ENCODE peak calls at places on chromosomes 4 and X, in four cellular contexts. One of them, this sample, is unnamed.
A peak's percentile ranks its signal among the peaks of the same experiment; 100 is the strongest.

GRCh38 chr4:1583051-1583785 is 100.9 kb downstream of the FAM53A start:
- DNase-seq in brain microvascular endothelial cell: no peak
- DNase-seq in suprapubic skin: peak; percentile 56
- DNase-seq in foreskin fibroblast: no peak
- DNase-seq in this sample: no peak

GRCh38 chr4:128735714-128736113 is 73.8 kb upstream of the JADE1 start:
- DNase-seq in foreskin fibroblast: no peak
- DNase-seq in suprapubic skin: no peak
- DNase-seq in brain microvascular endothelial cell: no peak
- DNase-seq in this sample: no peak

GRCh38 chrX:153400146-153401132 is 711 bp downstream of the PNMA6E start:
- DNase-seq in suprapubic skin: no peak
- DNase-seq in foreskin fibroblast: no peak
- DNase-seq in brain microvascular endothelial cell: no peak
- DNase-seq in this sample: no peak

GRCh38 chrX:119758682-119759332 is 419 bp downstream of the SOWAHD start:
- DNase-seq in foreskin fibroblast: peak; percentile 47
- DNase-seq in brain microvascular endothelial cell: no peak
- DNase-seq in suprapubic skin: no peak
- DNase-seq in this sample: no peak

GRCh38 chrX:55484948-55485347 is 4.7 kb downstream of the USP51 start:
- DNase-seq in foreskin fibroblast: no peak
- DNase-seq in brain microvascular endothelial cell: no peak
- DNase-seq in suprapubic skin: no peak
- DNase-seq in this sample: no peak

GRCh38 chr4:180617203-180617602 is 1626.0 kb upstream of the TENM3 start:
- DNase-seq in foreskin fibroblast: no peak
- DNase-seq in suprapubic skin: no peak
- DNase-seq in brain microvascular endothelial cell: no peak
- DNase-seq in this sample: no peak

GRCh38 chr4:158810487-158811215 is 41.8 kb downstream of the FNIP2 start:
- DNase-seq in brain microvascular endothelial cell: peak; percentile 98
- DNase-seq in foreskin fibroblast: peak; percentile 96
- DNase-seq in suprapubic skin: peak; percentile 83
- DNase-seq in this sample: peak; percentile 96

GRCh38 chr4:141102367-141102766 is 30.9 kb downstream of the RNF150 start:
- DNase-seq in suprapubic skin: no peak
- DNase-seq in brain microvascular endothelial cell: peak; percentile 49
- DNase-seq in foreskin fibroblast: peak; percentile 71
- DNase-seq in this sample: peak; percentile 63

GRCh38 chr4:24477919-24478318 is 106.4 kb downstream of the DHX15 start:
- DNase-seq in brain microvascular endothelial cell: peak; percentile 76
- DNase-seq in foreskin fibroblast: peak; percentile 89
- DNase-seq in suprapubic skin: no peak
- DNase-seq in this sample: peak; percentile 66

GRCh38 chrX:136273986-136274385 is 22.8 kb upstream of the MAP7D3 start:
- DNase-seq in suprapubic skin: no peak
- DNase-seq in brain microvascular endothelial cell: no peak
- DNase-seq in foreskin fibroblast: no peak
- DNase-seq in this sample: no peak

GRCh38 chr4:19807505-19807904 is 444.2 kb upstream of the SLIT2 start:
- DNase-seq in foreskin fibroblast: peak; percentile 33
- DNase-seq in suprapubic skin: no peak
- DNase-seq in brain microvascular endothelial cell: peak; percentile 78
- DNase-seq in this sample: no peak

GRCh38 chr4:76601791-76602190 is 166.8 kb downstream of the SHROOM3 start:
- DNase-seq in brain microvascular endothelial cell: no peak
- DNase-seq in foreskin fibroblast: peak; percentile 70
- DNase-seq in suprapubic skin: no peak
- DNase-seq in this sample: no peak

GRCh38 chr4:14856076-14856926 is 146.0 kb upstream of the CPEB2 start:
- DNase-seq in suprapubic skin: peak; percentile 80
- DNase-seq in brain microvascular endothelial cell: peak; percentile 99
- DNase-seq in foreskin fibroblast: peak; percentile 98
- DNase-seq in this sample: peak; percentile 99

GRCh38 chr4:75598390-75598789 is 31.9 kb downstream of the CDKL2 start:
- DNase-seq in suprapubic skin: no peak
- DNase-seq in brain microvascular endothelial cell: no peak
- DNase-seq in foreskin fibroblast: peak; percentile 14
- DNase-seq in this sample: peak; percentile 10

GRCh38 chr4:89514811-89515210 is 207.2 kb upstream of the GPRIN3 start:
- DNase-seq in suprapubic skin: no peak
- DNase-seq in brain microvascular endothelial cell: no peak
- DNase-seq in foreskin fibroblast: peak; percentile 58
- DNase-seq in this sample: no peak

GRCh38 chr4:67103001-67103737 is 442.1 kb downstream of the CENPC start:
- DNase-seq in foreskin fibroblast: no peak
- DNase-seq in brain microvascular endothelial cell: no peak
- DNase-seq in suprapubic skin: no peak
- DNase-seq in this sample: no peak

GRCh38 chr4:128776794-128777216 is 32.7 kb upstream of the JADE1 start:
- DNase-seq in suprapubic skin: no peak
- DNase-seq in brain microvascular endothelial cell: peak; percentile 96
- DNase-seq in foreskin fibroblast: peak; percentile 96
- DNase-seq in this sample: peak; percentile 98

GRCh38 chr4:61254406-61254805 is 54.3 kb downstream of the ADGRL3 start:
- DNase-seq in brain microvascular endothelial cell: no peak
- DNase-seq in foreskin fibroblast: no peak
- DNase-seq in suprapubic skin: no peak
- DNase-seq in this sample: no peak

GRCh38 chr4:41748074-41748787 is at the start of gene PHOX2B:
- DNase-seq in brain microvascular endothelial cell: no peak
- DNase-seq in foreskin fibroblast: no peak
- DNase-seq in suprapubic skin: no peak
- DNase-seq in this sample: no peak

GRCh38 chrX:120664081-120664480 is 34.2 kb upstream of the C1GALT1C1 start:
- DNase-seq in foreskin fibroblast: peak; percentile 27
- DNase-seq in suprapubic skin: no peak
- DNase-seq in brain microvascular endothelial cell: no peak
- DNase-seq in this sample: no peak

GRCh38 chr4:178340468-178340867 is 898.2 kb upstream of the AGA start:
- DNase-seq in foreskin fibroblast: no peak
- DNase-seq in suprapubic skin: no peak
- DNase-seq in brain microvascular endothelial cell: no peak
- DNase-seq in this sample: no peak

GRCh38 chr4:134952775-134953174 is 751.2 kb upstream of the PABPC4L start:
- DNase-seq in foreskin fibroblast: no peak
- DNase-seq in brain microvascular endothelial cell: no peak
- DNase-seq in suprapubic skin: peak; percentile 28
- DNase-seq in this sample: no peak

GRCh38 chrX:135295238-135295943 is 13.9 kb upstream of the ETDC start:
- DNase-seq in brain microvascular endothelial cell: peak; percentile 31
- DNase-seq in foreskin fibroblast: peak; percentile 55
- DNase-seq in suprapubic skin: no peak
- DNase-seq in this sample: peak; percentile 11

GRCh38 chr4:159142254-159142653 is 39.4 kb downstream of the RAPGEF2 start:
- DNase-seq in foreskin fibroblast: peak; percentile 47
- DNase-seq in brain microvascular endothelial cell: peak; percentile 37
- DNase-seq in suprapubic skin: no peak
- DNase-seq in this sample: peak; percentile 16

GRCh38 chrX:15465896-15466651 is 27.1 kb downstream of the PIR start:
- DNase-seq in foreskin fibroblast: peak; percentile 32
- DNase-seq in suprapubic skin: no peak
- DNase-seq in brain microvascular endothelial cell: no peak
- DNase-seq in this sample: no peak

GRCh38 chr4:76406070-76406469 is 14.9 kb downstream of the CCDC158 start:
- DNase-seq in suprapubic skin: no peak
- DNase-seq in brain microvascular endothelial cell: no peak
- DNase-seq in foreskin fibroblast: no peak
- DNase-seq in this sample: no peak

GRCh38 chr4:26937136-26937535 is 76.5 kb downstream of the STIM2 start:
- DNase-seq in suprapubic skin: no peak
- DNase-seq in brain microvascular endothelial cell: no peak
- DNase-seq in foreskin fibroblast: no peak
- DNase-seq in this sample: no peak

GRCh38 chr4:159235779-159236368 is 133.0 kb downstream of the RAPGEF2 start:
- DNase-seq in brain microvascular endothelial cell: peak; percentile 27
- DNase-seq in foreskin fibroblast: no peak
- DNase-seq in suprapubic skin: no peak
- DNase-seq in this sample: no peak

GRCh38 chr4:65046496-65047101 is 623.7 kb downstream of the EPHA5 start:
- DNase-seq in foreskin fibroblast: no peak
- DNase-seq in suprapubic skin: no peak
- DNase-seq in brain microvascular endothelial cell: no peak
- DNase-seq in this sample: no peak

GRCh38 chr4:119028296-119028695 is 107.3 kb upstream of the MYOZ2 start:
- DNase-seq in foreskin fibroblast: no peak
- DNase-seq in suprapubic skin: no peak
- DNase-seq in brain microvascular endothelial cell: no peak
- DNase-seq in this sample: no peak

GRCh38 chrX:2176733-2177132 is 324.0 kb downstream of the DHRSX start:
- DNase-seq in brain microvascular endothelial cell: no peak
- DNase-seq in foreskin fibroblast: no peak
- DNase-seq in suprapubic skin: no peak
- DNase-seq in this sample: no peak

GRCh38 chrX:153634236-153634635 is 12.8 kb upstream of the DUSP9 start:
- DNase-seq in brain microvascular endothelial cell: no peak
- DNase-seq in suprapubic skin: no peak
- DNase-seq in foreskin fibroblast: no peak
- DNase-seq in this sample: no peak

GRCh38 chr4:159382875-159383568 is 280.1 kb downstream of the RAPGEF2 start:
- DNase-seq in foreskin fibroblast: no peak
- DNase-seq in brain microvascular endothelial cell: no peak
- DNase-seq in suprapubic skin: no peak
- DNase-seq in this sample: no peak

GRCh38 chr4:184792334-184792733 is 33.4 kb downstream of the ACSL1 start:
- DNase-seq in foreskin fibroblast: no peak
- DNase-seq in suprapubic skin: no peak
- DNase-seq in brain microvascular endothelial cell: no peak
- DNase-seq in this sample: no peak

GRCh38 chr4:103802766-103803165 is 83.0 kb upstream of the TACR3 start:
- DNase-seq in brain microvascular endothelial cell: no peak
- DNase-seq in suprapubic skin: no peak
- DNase-seq in foreskin fibroblast: no peak
- DNase-seq in this sample: no peak

GRCh38 chr4:14994242-14994641 is 8.0 kb upstream of the CPEB2 start:
- DNase-seq in suprapubic skin: no peak
- DNase-seq in brain microvascular endothelial cell: peak; percentile 42
- DNase-seq in foreskin fibroblast: peak; percentile 64
- DNase-seq in this sample: no peak

GRCh38 chr4:14867847-14868246 is 134.4 kb upstream of the CPEB2 start:
- DNase-seq in brain microvascular endothelial cell: no peak
- DNase-seq in foreskin fibroblast: no peak
- DNase-seq in suprapubic skin: no peak
- DNase-seq in this sample: no peak

GRCh38 chr4:83894831-83895230 is 358.9 kb downstream of the GPAT3 start:
- DNase-seq in brain microvascular endothelial cell: no peak
- DNase-seq in suprapubic skin: no peak
- DNase-seq in foreskin fibroblast: no peak
- DNase-seq in this sample: no peak

GRCh38 chr4:83890816-83891215 is 354.9 kb downstream of the GPAT3 start:
- DNase-seq in foreskin fibroblast: no peak
- DNase-seq in suprapubic skin: no peak
- DNase-seq in brain microvascular endothelial cell: no peak
- DNase-seq in this sample: no peak

GRCh38 chr4:83889802-83890201 is 353.9 kb downstream of the GPAT3 start:
- DNase-seq in brain microvascular endothelial cell: peak; percentile 40
- DNase-seq in foreskin fibroblast: peak; percentile 38
- DNase-seq in suprapubic skin: no peak
- DNase-seq in this sample: no peak

GRCh38 chr4:83890231-83890630 is 354.3 kb downstream of the GPAT3 start:
- DNase-seq in brain microvascular endothelial cell: peak; percentile 38
- DNase-seq in suprapubic skin: no peak
- DNase-seq in foreskin fibroblast: peak; percentile 30
- DNase-seq in this sample: no peak
- H3K4me3 ChIP-seq in brain microvascular endothelial cell: no peak overlapping the region
- H3K4me3 ChIP-seq in suprapubic skin: no peak overlapping the region
- H3K4me3 ChIP-seq in foreskin fibroblast: no peak overlapping the region
- H3K4me3 ChIP-seq in this sample: no peak overlapping the region

DNA sequence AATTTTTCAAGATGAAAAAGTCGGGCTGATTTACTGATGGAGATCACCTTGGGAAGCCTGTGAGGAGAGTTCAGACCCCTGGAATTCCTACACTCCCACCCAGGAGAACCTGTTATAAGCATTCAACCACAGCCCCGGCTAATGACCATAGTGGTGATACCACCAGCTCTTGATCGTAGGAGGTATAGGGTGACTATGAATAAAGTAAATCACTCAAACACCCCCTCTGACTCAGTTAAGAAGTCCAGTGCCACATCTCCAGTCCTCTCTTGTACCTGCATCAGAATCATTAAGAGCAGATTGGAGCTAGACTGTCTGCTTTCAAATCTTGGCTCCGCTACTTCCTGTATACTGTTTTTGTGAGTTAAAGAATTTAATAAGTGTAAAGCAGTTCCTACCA is 565.0 kb upstream of the DIPK2B start:
- DNase-seq in foreskin fibroblast: peak; percentile 23
- DNase-seq in suprapubic skin: no peak
- DNase-seq in brain microvascular endothelial cell: no peak
- DNase-seq in this sample: no peak
- H3K4me3 ChIP-seq in foreskin fibroblast: peak overlapping the region; percentile 83
- H3K4me3 ChIP-seq in suprapubic skin: no peak overlapping the region
- H3K4me3 ChIP-seq in brain microvascular endothelial cell: peak overlapping the region; percentile 70
- H3K4me3 ChIP-seq in this sample: peak overlapping the region; percentile 58

GRCh38 chr4:153232768-153233167 is 28.5 kb downstream of the TRIM2 start:
- DNase-seq in brain microvascular endothelial cell: no peak
- DNase-seq in foreskin fibroblast: peak; percentile 30
- DNase-seq in suprapubic skin: no peak
- DNase-seq in this sample: no peak

GRCh38 chr4:153228512-153229145 is 24.4 kb downstream of the TRIM2 start:
- DNase-seq in brain microvascular endothelial cell: no peak
- DNase-seq in foreskin fibroblast: peak; percentile 33
- DNase-seq in suprapubic skin: no peak
- DNase-seq in this sample: no peak

GRCh38 chr4:153238146-153238919 is 34.1 kb downstream of the TRIM2 start:
- DNase-seq in foreskin fibroblast: no peak
- DNase-seq in brain microvascular endothelial cell: no peak
- DNase-seq in suprapubic skin: no peak
- DNase-seq in this sample: no peak

GRCh38 chr4:153234923-153235322 is 30.7 kb downstream of the TRIM2 start:
- DNase-seq in foreskin fibroblast: peak; percentile 57
- DNase-seq in brain microvascular endothelial cell: no peak
- DNase-seq in suprapubic skin: no peak
- DNase-seq in this sample: no peak

GRCh38 chr4:153233761-153234371 is 29.6 kb downstream of the TRIM2 start:
- DNase-seq in suprapubic skin: no peak
- DNase-seq in foreskin fibroblast: peak; percentile 92
- DNase-seq in brain microvascular endothelial cell: no peak
- DNase-seq in this sample: peak; percentile 94
- H3K4me3 ChIP-seq in suprapubic skin: no peak overlapping the region
- H3K4me3 ChIP-seq in foreskin fibroblast: no peak overlapping the region
- H3K4me3 ChIP-seq in brain microvascular endothelial cell: no peak overlapping the region
- H3K4me3 ChIP-seq in this sample: no peak overlapping the region

GRCh38 chrX:150355898-150356297 is 7.2 kb upstream of the MAMLD1 start:
- DNase-seq in brain microvascular endothelial cell: no peak
- DNase-seq in foreskin fibroblast: no peak
- DNase-seq in suprapubic skin: no peak
- DNase-seq in this sample: no peak

GRCh38 chrX:150352581-150352980 is 10.5 kb upstream of the MAMLD1 start:
- DNase-seq in brain microvascular endothelial cell: no peak
- DNase-seq in suprapubic skin: peak; percentile 15
- DNase-seq in foreskin fibroblast: peak; percentile 28
- DNase-seq in this sample: no peak

GRCh38 chrX:150348365-150348764 is 14.8 kb upstream of the MAMLD1 start:
- DNase-seq in suprapubic skin: peak; percentile 42
- DNase-seq in brain microvascular endothelial cell: no peak
- DNase-seq in foreskin fibroblast: peak; percentile 12
- DNase-seq in this sample: no peak

GRCh38 chrX:150347471-150347870 is 15.6 kb upstream of the MAMLD1 start:
- DNase-seq in suprapubic skin: peak; percentile 14
- DNase-seq in brain microvascular endothelial cell: no peak
- DNase-seq in foreskin fibroblast: no peak
- DNase-seq in this sample: no peak

GRCh38 chrX:150352114-150352513 is 11.0 kb upstream of the MAMLD1 start:
- DNase-seq in suprapubic skin: no peak
- DNase-seq in foreskin fibroblast: peak; percentile 33
- DNase-seq in brain microvascular endothelial cell: no peak
- DNase-seq in this sample: no peak
- H3K4me3 ChIP-seq in suprapubic skin: no peak overlapping the region
- H3K4me3 ChIP-seq in foreskin fibroblast: no peak overlapping the region
- H3K4me3 ChIP-seq in brain microvascular endothelial cell: no peak overlapping the region
- H3K4me3 ChIP-seq in this sample: no peak overlapping the region

This sample was measured in skeletal muscle cell.